ENCODE peak calls at places on chromosome 4, in eight cellular contexts. K is tibial nerve, P is upper lobe of right lung, J is left lung, C is lower lobe of right lung, Z is A549, Y is psoas muscle, A is cardiac muscle cell. E is an unnamed sample.

GRCh38 chr4:53783208-53783859 is 192.0 kb upstream of the LNX1 start:
- DNase-seq in K (no peak), P (no peak), J (no peak), C (no peak), Z (no peak), Y (no peak), A (no peak), E (no peak)

GRCh38 chr4:88285235-88285505 is 809 bp upstream of the PPM1K start:
- DNase-seq in K (no peak), P (no peak), J (no peak), C (no peak), Z (no peak), Y (no peak), A (no peak), E (no peak)

GRCh38 chr4:163527172-163527571 is 32.7 kb downstream of the TMA16 start:
- DNase-seq in K (no peak), P (no peak), J (no peak), C (no peak), Z (no peak), Y (no peak), A (no peak), E (no peak)

GRCh38 chr4:19021617-19022016 is 1000.1 kb upstream of the LCORL start:
- DNase-seq in K (no peak), P (no peak), J (no peak), C (no peak), Z (no peak), Y (no peak), A (no peak), E (no peak)

GRCh38 chr4:168662297-168662985 is 165.6 kb downstream of the PALLD start:
- DNase-seq in K (no peak), P (no peak), J (no peak), C (no peak), Z (no peak), Y (no peak), A (no peak), E (no peak)

GRCh38 chr4:113472864-113473263 is 288.7 kb downstream of the CAMK2D start:
- DNase-seq in K (no peak), P (no peak), J (no peak), C (no peak), Z (no peak), Y (no peak), A (no peak), E (no peak)

GRCh38 chr4:22713841-22714240 is 21.1 kb downstream of the GBA3 start:
- DNase-seq in K (no peak), P (no peak), J (no peak), C (no peak), Z (no peak), Y (no peak), A (no peak), E (no peak)

GRCh38 chr4:107603430-107603829 is 116.6 kb downstream of the PAPSS1 start:
- DNase-seq in K (no peak), P (no peak), J (no peak), C (no peak), Z (no peak), Y (no peak), A (no peak), E (no peak)

GRCh38 chr4:153676984-153677383 is 7.1 kb upstream of the TLR2 start:
- DNase-seq in K (no peak), P (no peak), J (no peak), C (no peak), Z (no peak), Y (no peak), A (no peak), E (no peak)

GRCh38 chr4:680565-680930 is 6.2 kb downstream of the MYL5 start:
- DNase-seq in K (no peak), P (peak), J (no peak), C (no peak), Z (no peak), Y (peak), A (no peak), E (no peak)

GRCh38 chr4:143019351-143019750 is 165.4 kb upstream of the USP38 start:
- DNase-seq in K (no peak), P (no peak), J (no peak), C (no peak), Z (no peak), Y (no peak), A (no peak), E (no peak)

GRCh38 chr4:7191546-7192251 is 639 bp upstream of the SORCS2 start:
- DNase-seq in K (peak), P (peak), J (peak), C (peak), Z (no peak), Y (peak), A (no peak), E (peak)

GRCh38 chr4:1241466-1241935 is 7.4 kb downstream of the CTBP1 start:
- DNase-seq in K (no peak), P (no peak), J (peak), C (no peak), Z (no peak), Y (peak), A (no peak), E (peak)

GRCh38 chr4:140152760-140153418 is 1.1 kb downstream of the MAML3 start:
- DNase-seq in K (peak), P (peak), J (peak), C (peak), Z (no peak), Y (peak), A (peak), E (peak)
- TF ChIP-seq CTCF in K (no peak), P (no peak), J (no peak), C (no peak), Z (no peak), Y (no peak), A (no peak), E (no peak)

DNA sequence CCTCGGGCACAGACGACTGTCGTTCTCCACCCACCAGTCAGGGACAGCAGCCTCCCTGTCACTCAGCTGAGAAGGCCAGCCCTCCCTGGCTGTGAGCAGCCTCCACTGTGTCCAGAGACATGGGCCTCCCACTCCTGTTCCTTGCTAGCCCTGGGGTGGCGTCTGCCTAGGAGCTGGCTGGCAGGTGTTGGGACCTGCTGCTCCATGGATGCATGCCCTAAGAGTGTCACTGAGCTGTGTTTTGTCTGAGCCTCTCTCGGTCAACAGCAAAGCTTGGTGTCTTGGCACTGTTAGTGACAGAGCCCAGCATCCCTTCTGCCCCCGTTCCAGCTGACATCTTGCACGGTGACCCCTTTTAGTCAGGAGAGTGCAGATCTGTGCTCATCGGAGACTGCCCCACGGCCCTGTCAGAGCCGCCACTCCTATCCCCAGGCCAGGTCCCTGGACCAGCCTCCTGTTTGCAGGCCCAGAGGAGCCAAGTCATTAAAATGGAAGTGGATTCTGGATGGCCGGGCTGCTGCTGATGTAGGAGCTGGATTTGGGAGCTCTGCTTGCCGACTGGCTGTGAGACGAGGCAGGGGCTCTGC is 7.9 kb upstream of the MSANTD1 start:
- DNase-seq in K (no peak), P (no peak), J (no peak), C (no peak), Z (no peak), Y (no peak), A (no peak), E (no peak)
- H3K27ac ChIP-seq in K (no peak), P (no peak), J (no peak), C (no peak), Z (no peak), Y (no peak), A (no peak), E (no peak)

GRCh38 chr4:89781321-89781720 is 55.6 kb downstream of the SNCA start:
- DNase-seq in K (no peak), P (no peak), J (no peak), C (no peak), Z (no peak), Y (no peak), A (no peak), E (no peak)
- TF ChIP-seq CTCF in K (no peak), P (no peak), J (no peak), C (no peak), Z (no peak), Y (no peak), A (no peak), E (no peak)

GRCh38 chr4:151660676-151661075 is 100.1 kb downstream of the GATB start:
- DNase-seq in K (no peak), P (no peak), J (no peak), C (no peak), Z (no peak), Y (no peak), A (no peak), E (no peak)
- H3K27ac ChIP-seq in K (no peak), P (no peak), J (no peak), C (no peak), Z (no peak), Y (peak), A (no peak), E (no peak)

GRCh38 chr4:183409956-183410355 is 34.5 kb upstream of the CDKN2AIP start:
- DNase-seq in K (no peak), P (no peak), J (no peak), C (no peak), Z (no peak), Y (no peak), A (no peak), E (no peak)

GRCh38 chr4:183409463-183409862 is 35.0 kb upstream of the CDKN2AIP start:
- DNase-seq in K (no peak), P (peak), J (no peak), C (no peak), Z (no peak), Y (no peak), A (no peak), E (no peak)

GRCh38 chr4:183407128-183407585 is 37.3 kb upstream of the CDKN2AIP start:
- DNase-seq in K (peak), P (peak), J (peak), C (peak), Z (peak), Y (peak), A (peak), E (peak)

GRCh38 chr4:183408791-183409190 is 35.6 kb upstream of the CDKN2AIP start:
- DNase-seq in K (no peak), P (peak), J (no peak), C (no peak), Z (no peak), Y (no peak), A (no peak), E (no peak)

GRCh38 chr4:183407635-183408463 is 36.6 kb upstream of the CDKN2AIP start:
- DNase-seq in K (no peak), P (peak), J (no peak), C (no peak), Z (no peak), Y (no peak), A (no peak), E (no peak)
- TF ChIP-seq CTCF in K (no peak), P (no peak), J (no peak), C (no peak), Z (no peak), Y (no peak), A (no peak), E (no peak)

GRCh38 chr4:158536833-158537232 is 15.2 kb downstream of the RXFP1 start:
- DNase-seq in K (no peak), P (no peak), J (no peak), C (no peak), Z (no peak), Y (no peak), A (no peak), E (no peak)
- H3K27ac ChIP-seq in K (no peak), P (no peak), J (no peak), C (no peak), Z (no peak), Y (no peak), A (no peak), E (no peak)

GRCh38 chr4:184481544-184481943 is 7.2 kb upstream of the IRF2 start:
- DNase-seq in K (no peak), P (no peak), J (no peak), C (no peak), Z (no peak), Y (no peak), A (no peak), E (no peak)
- TF ChIP-seq CTCF in K (no peak), P (no peak), J (no peak), C (no peak), Z (no peak), Y (no peak), A (no peak), E (no peak)

DNA sequence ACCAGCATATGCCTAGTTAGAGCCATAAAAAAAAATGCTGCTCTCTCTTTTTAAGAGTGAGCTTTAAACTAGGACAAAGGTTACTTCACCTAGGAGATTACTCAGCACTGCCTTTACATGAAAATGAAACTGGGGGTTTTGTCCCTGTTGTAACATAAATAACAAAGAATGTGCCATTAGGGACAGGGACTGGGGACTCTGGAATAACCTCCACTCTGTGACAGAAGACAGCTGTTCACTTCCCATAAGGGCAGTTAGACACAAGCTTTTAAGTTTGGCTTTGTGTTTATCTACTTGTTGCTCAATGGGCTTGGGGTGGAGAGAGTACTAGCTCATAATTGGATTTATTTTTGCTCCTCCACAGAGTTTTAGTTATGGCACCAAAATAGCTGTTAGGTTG is 11.9 kb downstream of the ENPEP start:
- DNase-seq in K (no peak), P (no peak), J (no peak), C (no peak), Z (no peak), Y (no peak), A (no peak), E (no peak)
- H3K27ac ChIP-seq in K (no peak), P (no peak), J (no peak), C (no peak), Z (no peak), Y (no peak), A (peak), E (peak)

GRCh38 chr4:156154978-156155377 is 201.3 kb upstream of the CTSO start:
- DNase-seq in K (no peak), P (no peak), J (no peak), C (no peak), Z (no peak), Y (no peak), A (no peak), E (no peak)
- TF ChIP-seq CTCF in K (no peak), P (no peak), J (no peak), C (no peak), Z (no peak), Y (no peak), A (peak), E (no peak)

GRCh38 chr4:78247541-78248285 is 190.6 kb downstream of the FRAS1 start:
- DNase-seq in K (no peak), P (no peak), J (no peak), C (no peak), Z (no peak), Y (no peak), A (no peak), E (no peak)
- H3K27ac ChIP-seq in K (no peak), P (no peak), J (no peak), C (no peak), Z (no peak), Y (no peak), A (no peak), E (no peak)

E was measured in coronary artery.